ENCODE peak calls at places on chromosomes 11 and 22, in ten cellular contexts. I is GM12865, C is tibial artery, Z is endothelial cell, J is HFF-Myc, B is brain microvascular endothelial cell, M is AG10803, K is AG09309, Y is GM10248, D is astrocyte of the spinal cord. G is an unnamed sample.

GRCh38 chr11:107044503-107044902 is 26.2 kb upstream of the GUCY1A2 start:
- DNase-seq in K (no peak), C (no peak), I (no peak), J (no peak), D (peak), B (peak), M (no peak), Y (no peak), Z (no peak), G (no peak)

GRCh38 chr11:119489087-119489486 is 66.1 kb upstream of the THY1 start:
- DNase-seq in J (no peak), B (no peak), Y (no peak), I (no peak), D (no peak), K (no peak), C (peak), Z (no peak), M (no peak), G (no peak)

GRCh38 chr22:35742342-35743100 is 24.8 kb downstream of the APOL5 start:
- DNase-seq in J (peak), M (peak), Z (no peak), D (peak), K (peak), I (no peak), C (no peak), Y (no peak), B (peak), G (no peak)

GRCh38 chr11:87879118-87879517 is 296.1 kb downstream of the RAB38 start:
- DNase-seq in I (no peak), Z (no peak), Y (no peak), J (peak), K (no peak), D (no peak), B (peak), C (no peak), M (peak), G (no peak)

GRCh38 chr22:30948930-30949342 is 19.6 kb downstream of the MORC2 start:
- DNase-seq in B (no peak), C (no peak), M (peak), K (no peak), J (no peak), I (no peak), Z (no peak), Y (no peak), D (peak), G (no peak)

GRCh38 chr11:102346456-102346747 is 612 bp upstream of the BIRC2 start:
- DNase-seq in B (no peak), Z (no peak), J (no peak), C (no peak), D (peak), M (no peak), Y (no peak), K (no peak), I (no peak), G (no peak)

GRCh38 chr22:46695346-46696224 is 42.5 kb downstream of the CERK start:
- DNase-seq in M (no peak), B (no peak), K (no peak), Y (no peak), D (no peak), I (no peak), Z (no peak), C (no peak), J (no peak), G (no peak)

GRCh38 chr11:110621826-110622225 is 90.4 kb downstream of the ARHGAP20 start:
- DNase-seq in D (no peak), Z (no peak), M (peak), B (no peak), J (no peak), C (no peak), I (no peak), K (no peak), Y (no peak), G (no peak)

GRCh38 chr11:66891849-66892660 is 35.2 kb downstream of the LRFN4 start:
- DNase-seq in J (peak), B (peak), Z (no peak), I (peak), C (peak), D (peak), M (peak), Y (peak), K (peak), G (peak)

GRCh38 chr22:49215840-49216239 is 611.8 kb downstream of the BRD1 start:
- DNase-seq in B (no peak), J (no peak), C (peak), D (no peak), K (no peak), M (no peak), Y (no peak), Z (no peak), I (no peak), G (no peak)

GRCh38 chr11:101008961-101009684 is 120.5 kb downstream of the PGR start:
- DNase-seq in I (no peak), Z (no peak), J (no peak), Y (no peak), D (no peak), B (no peak), K (no peak), M (no peak), C (no peak), G (no peak)

GRCh38 chr11:100999756-101000155 is 129.9 kb downstream of the PGR start:
- DNase-seq in K (no peak), I (no peak), Y (no peak), B (no peak), Z (no peak), M (no peak), J (no peak), C (no peak), D (no peak), G (no peak)

DNA sequence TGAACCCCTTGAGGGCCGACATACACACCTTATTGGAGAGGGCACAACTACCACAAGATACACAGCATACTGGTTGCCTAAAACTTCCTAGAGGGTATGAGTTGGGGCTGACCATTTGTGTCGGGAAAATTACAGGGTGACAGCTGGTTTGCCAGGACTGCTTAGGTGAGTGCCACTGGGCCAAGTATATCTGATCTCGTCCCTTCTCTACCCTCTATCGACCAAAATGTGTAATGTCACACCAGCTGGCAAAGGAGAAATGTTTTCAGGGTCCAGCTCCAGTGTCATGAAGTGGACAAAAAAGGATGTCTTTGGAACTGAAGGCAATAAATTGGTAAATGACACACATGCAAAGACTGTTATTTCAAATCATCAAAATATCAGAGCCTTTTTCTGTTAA is 126.1 kb downstream of the PGR start:
- DNase-seq in M (no peak), Z (no peak), J (no peak), C (no peak), K (no peak), Y (no peak), I (peak), D (no peak), B (no peak), G (no peak)
- TF ChIP-seq CTCF in M (peak), Z (no peak), J (no peak), C (no peak), K (peak), Y (no peak), I (peak), D (no peak), B (no peak), G (peak)

DNA sequence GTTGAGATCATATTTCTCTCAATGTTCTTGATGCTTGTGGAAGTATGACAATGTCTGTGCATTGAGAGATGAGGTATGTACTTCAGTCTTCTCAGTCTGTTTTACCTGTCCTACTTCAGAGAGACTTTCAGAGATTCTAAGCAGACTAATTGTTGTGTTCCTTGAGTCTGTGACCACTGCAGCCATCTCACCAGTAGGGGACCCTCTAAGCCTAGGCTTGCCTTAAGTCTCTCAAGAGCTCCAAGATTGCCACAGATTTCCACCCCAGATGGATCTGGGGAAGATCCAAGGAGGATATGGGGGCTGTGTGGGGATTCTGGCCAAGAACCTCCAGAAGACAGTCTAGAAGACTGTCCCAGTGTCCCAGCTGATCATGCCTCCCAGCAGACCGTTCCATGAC is 179.9 kb upstream of the PLET1 start:
- DNase-seq in Z (peak), B (no peak), D (no peak), C (no peak), I (peak), M (peak), J (no peak), Y (no peak), K (no peak), G (no peak)
- TF ChIP-seq CTCF in Z (no peak), B (peak), D (no peak), C (no peak), I (no peak), M (peak), J (peak), Y (no peak), K (peak), G (peak)

GRCh38 chr22:39956932-39957664 is 3.1 kb upstream of the TMA7B start:
- DNase-seq in K (no peak), C (no peak), I (peak), J (no peak), Y (peak), M (no peak), B (no peak), Z (no peak), D (no peak), G (no peak)
- TF ChIP-seq CTCF in K (no peak), C (no peak), I (no peak), J (no peak), Y (no peak), M (no peak), B (no peak), Z (no peak), D (no peak), G (no peak)

GRCh38 chr22:40387758-40388157 is 17.4 kb downstream of the SGSM3 start:
- DNase-seq in K (no peak), M (no peak), J (no peak), Y (no peak), I (no peak), Z (no peak), C (no peak), D (no peak), B (no peak), G (no peak)

GRCh38 chr22:40385041-40385782 is 14.8 kb downstream of the SGSM3 start:
- DNase-seq in Z (no peak), J (no peak), I (peak), K (no peak), D (no peak), Y (peak), C (no peak), B (no peak), M (no peak), G (no peak)

GRCh38 chr22:40391417-40391816 is 21.0 kb downstream of the SGSM3 start:
- DNase-seq in C (no peak), K (no peak), M (no peak), D (no peak), I (no peak), J (no peak), Z (no peak), Y (no peak), B (no peak), G (no peak)

GRCh38 chr22:40383905-40384304 is 13.5 kb downstream of the SGSM3 start:
- DNase-seq in D (peak), B (peak), Y (no peak), J (no peak), C (no peak), I (no peak), K (peak), M (peak), Z (no peak), G (no peak)

DNA sequence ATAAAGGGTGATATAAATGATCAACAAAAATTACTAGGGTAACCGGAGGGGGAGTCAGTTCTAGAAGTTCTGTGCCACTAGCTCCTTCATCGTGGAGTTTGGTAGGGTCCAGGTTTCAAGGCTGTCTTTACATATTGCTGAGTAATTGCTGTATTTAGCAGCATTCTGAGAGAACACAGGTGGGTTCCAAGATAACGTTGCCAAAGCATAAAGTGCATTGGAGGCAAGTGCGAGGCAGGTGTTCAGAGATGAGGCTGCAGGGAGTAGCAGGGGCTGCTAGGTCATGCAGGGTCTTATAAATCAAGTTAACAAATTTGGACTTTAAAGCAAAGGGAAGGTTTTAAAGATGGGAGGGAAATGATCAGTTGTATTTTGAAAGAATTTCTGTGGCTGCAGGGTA is 17.8 kb downstream of the SGSM3 start:
- DNase-seq in Z (no peak), D (no peak), C (no peak), I (no peak), M (no peak), J (no peak), Y (no peak), B (no peak), K (no peak), G (no peak)
- TF ChIP-seq CTCF in Z (no peak), D (no peak), C (no peak), I (no peak), M (no peak), J (no peak), Y (no peak), B (no peak), K (no peak), G (no peak)

GRCh38 chr22:19630614-19631013 is 83.7 kb upstream of the SEPTIN5 start:
- DNase-seq in J (no peak), M (no peak), B (no peak), K (no peak), Y (no peak), D (no peak), C (no peak), I (no peak), Z (no peak), G (no peak)

GRCh38 chr22:19634206-19634536 is 80.1 kb upstream of the SEPTIN5 start:
- DNase-seq in Y (no peak), B (no peak), I (no peak), Z (no peak), D (no peak), C (peak), K (no peak), M (no peak), J (no peak), G (no peak)

GRCh38 chr22:19629720-19630419 is 84.4 kb upstream of the SEPTIN5 start:
- DNase-seq in J (peak), C (peak), Y (peak), M (peak), I (peak), B (peak), Z (peak), D (peak), K (peak), G (peak)

GRCh38 chr22:19632671-19633148 is 81.6 kb upstream of the SEPTIN5 start:
- DNase-seq in D (no peak), Y (no peak), J (no peak), M (no peak), C (peak), Z (no peak), B (no peak), I (no peak), K (no peak), G (no peak)

DNA sequence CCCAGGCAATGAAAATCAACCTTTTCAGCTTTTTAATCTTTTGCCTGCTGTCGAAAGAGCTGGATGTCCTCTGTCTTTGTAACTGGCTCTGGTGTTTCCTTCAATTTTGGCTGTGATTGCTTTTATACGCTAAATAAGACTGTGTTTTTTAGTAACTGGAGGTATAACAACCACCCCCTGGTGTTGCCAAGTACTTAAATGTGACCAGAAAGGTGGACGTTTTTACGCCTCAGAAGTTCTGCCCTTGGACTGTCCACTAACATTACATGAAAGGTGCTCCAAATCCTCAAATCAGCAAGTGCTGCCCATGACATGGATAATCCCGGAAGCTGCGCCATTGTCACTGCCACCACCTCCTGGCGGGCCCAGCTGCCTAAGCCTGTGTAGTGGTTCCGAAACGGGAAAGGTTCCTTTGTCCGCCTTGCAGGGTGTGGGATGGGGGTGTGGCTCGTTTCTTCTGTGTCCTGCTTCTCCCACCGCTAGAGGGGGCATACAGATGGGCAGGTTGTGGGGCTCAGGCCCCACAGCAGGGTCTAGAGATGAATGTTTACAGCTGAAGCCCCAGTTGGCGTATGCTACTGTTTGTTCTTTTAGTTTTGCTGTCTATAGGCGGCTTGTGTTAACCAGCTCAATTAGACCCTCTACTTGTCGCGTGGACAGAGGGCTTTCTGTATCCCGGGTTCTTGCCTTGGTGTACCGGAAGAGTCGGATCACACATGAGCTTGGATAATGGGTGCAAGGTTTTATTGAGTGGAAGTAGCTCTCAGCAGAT is 82.2 kb upstream of the SEPTIN5 start:
- DNase-seq in B (peak), Z (peak), M (peak), J (no peak), D (peak), C (peak), Y (no peak), K (peak), I (peak), G (no peak)
- TF ChIP-seq CTCF in B (peak), Z (peak), M (peak), J (peak), D (peak), C (peak), Y (peak), K (peak), I (peak), G (peak)

DNA sequence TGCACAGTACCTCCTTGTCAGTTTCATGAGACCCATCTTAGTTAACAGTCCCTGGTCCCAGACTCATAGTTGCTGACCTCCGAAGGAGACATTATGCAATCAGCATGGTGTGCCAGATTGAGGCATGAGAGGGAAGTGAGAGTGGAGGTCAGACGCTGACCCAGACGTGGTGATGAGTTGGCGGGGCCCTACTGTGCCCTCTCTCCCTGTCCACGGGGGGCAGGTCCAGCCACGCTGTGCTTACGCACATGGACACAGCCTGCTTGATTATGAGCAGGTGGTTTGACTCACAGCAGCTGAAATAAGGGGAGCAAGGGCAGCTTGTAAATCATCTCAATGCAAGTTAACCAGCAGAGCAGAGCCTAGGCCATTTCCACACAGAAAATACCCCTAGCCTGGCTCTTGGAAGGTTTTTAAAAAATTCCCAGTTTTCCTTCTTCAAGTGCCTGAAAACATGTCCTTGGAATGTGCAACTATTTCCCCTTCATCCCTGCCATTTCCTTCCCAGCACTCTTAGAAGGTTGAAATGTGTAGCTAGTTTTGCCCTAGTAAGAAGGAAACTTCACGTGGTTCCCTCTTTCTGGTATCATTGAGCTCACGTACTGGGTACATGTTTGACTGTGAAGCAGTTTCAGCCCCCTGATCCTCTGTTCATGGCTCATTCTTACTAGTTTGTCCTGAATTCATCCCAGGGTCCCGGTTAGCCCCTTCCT is 122.6 kb upstream of the SORL1-AS1 start:
- DNase-seq in I (peak), B (peak), J (no peak), K (peak), C (peak), M (no peak), Z (no peak), Y (peak), D (peak), G (no peak)
- TF ChIP-seq CTCF in I (no peak), B (no peak), J (no peak), K (no peak), C (no peak), M (no peak), Z (no peak), Y (no peak), D (no peak), G (no peak)

GRCh38 chr11:19493446-19493845 is 219.2 kb upstream of the NAV2 start:
- DNase-seq in C (no peak), Y (no peak), K (no peak), B (no peak), I (peak), Z (no peak), M (no peak), D (no peak), J (no peak), G (no peak)
- TF ChIP-seq CTCF in C (no peak), Y (no peak), K (no peak), B (no peak), I (no peak), Z (no peak), M (no peak), D (no peak), J (no peak), G (no peak)

GRCh38 chr11:10930224-10930960 is 72.5 kb upstream of the ZBED5 start:
- DNase-seq in J (no peak), B (peak), K (no peak), I (no peak), D (peak), C (no peak), Y (no peak), M (peak), Z (no peak), G (no peak)
- TF ChIP-seq CTCF in J (no peak), B (peak), K (no peak), I (no peak), D (no peak), C (no peak), Y (no peak), M (peak), Z (no peak), G (no peak)